ENCODE peak calls at places on chromosomes 7 and 10, in nine cellular contexts. B, R, E, U, W, K, I, X and Y are unnamed samples.

GRCh38 chr10:78964952-78965633 is 103.7 kb upstream of the ZMIZ1 start:
- DNase-seq in B (peak; percentile 81), X (no peak), I (no peak), E (no peak), K (peak; percentile 12), W (no peak), U (peak; percentile 96), R (peak; percentile 60), Y (peak; percentile 45)

GRCh38 chr10:5461201-5461585 is 38.2 kb downstream of the CALML5 start:
- DNase-seq in R (no peak), I (peak; percentile 42), X (no peak), B (no peak), K (no peak), E (no peak), U (no peak), W (no peak), Y (no peak)

GRCh38 chr10:77179015-77179695 is 458.5 kb downstream of the KCNMA1 start:
- DNase-seq in X (no peak), K (no peak), W (no peak), I (peak; percentile 86), R (peak; percentile 94), B (no peak), E (no peak), U (peak; percentile 87), Y (no peak)

GRCh38 chr10:126247454-126247975 is 140.8 kb downstream of the ADAM12 start:
- DNase-seq in W (no peak), B (no peak), K (no peak), X (no peak), I (peak; percentile 94), E (no peak), U (peak; percentile 100), R (peak; percentile 100), Y (no peak)

GRCh38 chr10:1643911-1644810 is 93.2 kb downstream of the ADARB2 start:
- DNase-seq in W (no peak), X (no peak), I (no peak), E (no peak), U (no peak), R (no peak), B (no peak), K (peak; percentile 57), Y (no peak)

GRCh38 chr10:5946786-5947185 is 30.6 kb downstream of the IL15RA start:
- DNase-seq in B (no peak), I (no peak), X (no peak), E (no peak), K (no peak), W (no peak), R (no peak), U (no peak), Y (no peak)

GRCh38 chr7:34846976-34847375 is 189.0 kb downstream of the NPSR1 start:
- DNase-seq in R (no peak), I (no peak), X (no peak), B (no peak), W (no peak), U (no peak), E (no peak), K (no peak), Y (no peak)

GRCh38 chr7:16780586-16780985 is 24.2 kb downstream of the AGR2 start:
- DNase-seq in X (no peak), I (no peak), B (no peak), K (no peak), E (no peak), W (no peak), R (no peak), U (no peak), Y (no peak)

GRCh38 chr7:36794689-36795088 is 70.4 kb upstream of the AOAH start:
- DNase-seq in R (no peak), I (no peak), E (no peak), U (no peak), X (peak; percentile 88), B (no peak), K (peak; percentile 33), W (no peak), Y (peak; percentile 82)

GRCh38 chr7:133797818-133798485 is 329.2 kb upstream of the LRGUK start:
- DNase-seq in W (no peak), E (no peak), X (no peak), I (peak; percentile 6), U (no peak), K (no peak), R (peak; percentile 82), B (no peak), Y (no peak)

GRCh38 chr10:101766306-101766705 is 9.6 kb downstream of the FGF8 start:
- DNase-seq in U (no peak), X (no peak), W (no peak), B (no peak), R (no peak), E (no peak), K (no peak), I (no peak), Y (no peak)

GRCh38 chr7:155258233-155258575 is 39.5 kb upstream of the INSIG1 start:
- DNase-seq in E (no peak), B (no peak), X (no peak), U (peak; percentile 92), W (no peak), K (no peak), I (peak; percentile 95), R (peak; percentile 79), Y (no peak)

GRCh38 chr7:18580945-18581344 is 85.4 kb downstream of the HDAC9 start:
- DNase-seq in I (peak; percentile 26), B (no peak), R (no peak), E (no peak), U (no peak), X (no peak), K (no peak), W (no peak), Y (no peak)

GRCh38 chr10:7702288-7702812 is 766 bp upstream of the ITIH2 start:
- DNase-seq in U (no peak), K (no peak), R (no peak), I (no peak), X (no peak), E (no peak), W (no peak), B (no peak), Y (no peak)